ENCODE peak calls at places on chromosomes 13 and 19, in four cellular contexts. O is GM04504, U is heart right ventricle, A is Calu3. L is an unnamed sample.

GRCh38 chr19:16628183-16628983 is at the start of gene MED26:
- DNase-seq in O (peak; percentile 88), A (peak; percentile 91), U (peak; percentile 95), L (peak; percentile 94)

GRCh38 chr13:33634526-33635111 is 183.3 kb upstream of the RFC3 start:
- DNase-seq in U (no peak), A (no peak), O (no peak), L (peak; percentile 77)

GRCh38 chr13:21913010-21913409 is 242.1 kb downstream of the FGF9 start:
- DNase-seq in A (no peak), U (no peak), O (no peak), L (no peak)

GRCh38 chr19:1258161-1258492 is 9.7 kb downstream of the MIDN start:
- DNase-seq in A (no peak), O (no peak), U (no peak), L (no peak)

GRCh38 chr13:108494991-108495661 is 134.3 kb upstream of the MYO16 start:
- DNase-seq in O (no peak), A (no peak), U (no peak), L (no peak)

GRCh38 chr13:43830481-43830873 is 43.7 kb upstream of the ENOX1 start:
- DNase-seq in O (peak; percentile 66), U (no peak), A (no peak), L (no peak)

GRCh38 chr19:47626238-47626637 is 17.3 kb downstream of the BICRA start:
- DNase-seq in U (no peak), O (no peak), A (no peak), L (no peak)

GRCh38 chr19:33278403-33279269 is 23.7 kb downstream of the CEBPA start:
- DNase-seq in O (no peak), U (no peak), A (no peak), L (no peak)

GRCh38 chr19:45177817-45178261 is at the start of gene TRAPPC6A:
- DNase-seq in O (peak; percentile 40), U (no peak), A (no peak), L (no peak)

GRCh38 chr13:40813662-40814454 is 24.4 kb downstream of the SLC25A15 start:
- DNase-seq in A (no peak), U (no peak), O (no peak), L (no peak)

GRCh38 chr13:111572956-111573355 is 252.5 kb downstream of the TEX29 start:
- DNase-seq in U (no peak), A (no peak), O (no peak), L (no peak)

GRCh38 chr13:110447801-110448200 is 113.7 kb downstream of the RAB20 start:
- DNase-seq in U (no peak), O (no peak), A (no peak), L (no peak)

GRCh38 chr19:33395561-33396550 is 22.3 kb downstream of the CEBPG start:
- DNase-seq in O (no peak), U (no peak), A (no peak), L (peak; percentile 88)

GRCh38 chr13:95624020-95624419 is 20.5 kb downstream of the DZIP1 start:
- DNase-seq in U (no peak), O (no peak), A (no peak), L (no peak)

GRCh38 chr13:92951273-92951820 is 275.3 kb upstream of the GPC6 start:
- DNase-seq in U (no peak), O (no peak), A (no peak), L (no peak)

GRCh38 chr13:33250594-33250993 is 35.0 kb downstream of the STARD13 start:
- DNase-seq in A (no peak), U (no peak), O (no peak), L (no peak)

GRCh38 chr19:49113762-49114629 is at the start of gene LIN7B:
- DNase-seq in U (peak; percentile 65), O (no peak), A (peak; percentile 91), L (peak; percentile 83)

GRCh38 chr13:33918199-33918932 is 100.4 kb downstream of the RFC3 start:
- DNase-seq in U (no peak), O (peak; percentile 69), A (no peak), L (no peak)

GRCh38 chr19:53466726-53467125 is 807 bp upstream of the ZNF813 start:
- DNase-seq in A (no peak), U (no peak), O (no peak), L (no peak)

GRCh38 chr19:5154129-5154798 is 185.4 kb downstream of the KDM4B start:
- DNase-seq in O (no peak), U (no peak), A (peak; percentile 48), L (peak; percentile 31)